ENCODE peak calls at places on chromosomes 13 and 19, in six cellular contexts. J, U, O, N, B and A are unnamed samples.

GRCh38 chr19:29873024-29873800 is 61.4 kb downstream of the CCNE1 start:
- DNase-seq in J (no peak), U (peak), O (peak), N (peak), B (no peak), A (peak)

GRCh38 chr13:106532111-106532929 is 3.1 kb downstream of the EFNB2 start:
- DNase-seq in J (no peak), U (no peak), O (no peak), N (peak), B (peak), A (peak)

GRCh38 chr19:16143399-16144215 is at the start of gene HSH2D:
- DNase-seq in J (peak), U (no peak), O (peak), N (no peak), B (no peak), A (no peak)

GRCh38 chr13:74217816-74218215 is 83.6 kb upstream of the KLF12 start:
- DNase-seq in J (no peak), U (no peak), O (no peak), N (peak), B (peak), A (peak)

GRCh38 chr19:15621801-15622200 is 6.8 kb downstream of the CYP4F8 start:
- DNase-seq in J (no peak), U (no peak), O (no peak), N (no peak), B (no peak), A (no peak)

GRCh38 chr13:113187263-113187669 is 21.2 kb downstream of the PCID2 start:
- DNase-seq in J (no peak), U (no peak), O (peak), N (peak), B (peak), A (peak)

GRCh38 chr19:4229179-4229931 is at the start of gene EBI3:
- DNase-seq in J (peak), U (peak), O (no peak), N (peak), B (peak), A (peak)

GRCh38 chr13:102651892-102652291 is 43.0 kb downstream of the METTL21C start:
- DNase-seq in J (no peak), U (peak), O (no peak), N (peak), B (peak), A (peak)

GRCh38 chr13:70388935-70389334 is 280.7 kb upstream of the KLHL1 start:
- DNase-seq in J (no peak), U (no peak), O (no peak), N (no peak), B (no peak), A (no peak)

GRCh38 chr19:8626823-8627222 is 3.6 kb upstream of the NFILZ start:
- DNase-seq in J (no peak), U (no peak), O (no peak), N (no peak), B (no peak), A (no peak)

GRCh38 chr13:35957174-35957867 is 173.9 kb downstream of the DCLK1 start:
- DNase-seq in J (no peak), U (no peak), O (no peak), N (peak), B (no peak), A (peak)

GRCh38 chr19:16062789-16063188 is 13.5 kb upstream of the TPM4 start:
- DNase-seq in J (no peak), U (peak), O (peak), N (no peak), B (no peak), A (no peak)

GRCh38 chr19:16927883-16928282 is 39.1 kb downstream of the F2RL3 start:
- DNase-seq in J (no peak), U (no peak), O (no peak), N (no peak), B (no peak), A (no peak)

GRCh38 chr13:103473081-103473480 is 406.9 kb upstream of the SLC10A2 start:
- DNase-seq in J (no peak), U (no peak), O (no peak), N (no peak), B (no peak), A (no peak)

GRCh38 chr19:43598445-43599240 is 2.2 kb downstream of the ZNF576 start:
- DNase-seq in J (no peak), U (no peak), O (no peak), N (no peak), B (no peak), A (no peak)

GRCh38 chr13:69389899-69390298 is 717.7 kb upstream of the ATXN8OS start:
- DNase-seq in J (no peak), U (no peak), O (no peak), N (no peak), B (no peak), A (no peak)

GRCh38 chr19:47507924-47508553 is 6.8 kb downstream of the NAPA start:
- DNase-seq in J (no peak), U (peak), O (no peak), N (no peak), B (no peak), A (no peak)

GRCh38 chr19:40262422-40262821 is 22.7 kb downstream of the AKT2 start:
- DNase-seq in J (no peak), U (no peak), O (no peak), N (no peak), B (no peak), A (no peak)

GRCh38 chr13:21675095-21676007 is 4.5 kb downstream of the FGF9 start:
- DNase-seq in J (no peak), U (no peak), O (no peak), N (no peak), B (no peak), A (no peak)

GRCh38 chr19:4060621-4061177 is 6.0 kb downstream of the ZBTB7A start:
- DNase-seq in J (no peak), U (no peak), O (no peak), N (no peak), B (no peak), A (no peak)

GRCh38 chr13:85700909-85701308 is 98.3 kb downstream of the SLITRK6 start:
- DNase-seq in J (no peak), U (no peak), O (no peak), N (no peak), B (no peak), A (no peak)

GRCh38 chr19:42279902-42280760 is 11.1 kb downstream of the CIC start:
- DNase-seq in J (no peak), U (peak), O (peak), N (peak), B (peak), A (peak)

GRCh38 chr13:98839826-98840769 is 87.6 kb upstream of the SLC15A1 start:
- DNase-seq in J (no peak), U (peak), O (no peak), N (peak), B (peak), A (peak)

GRCh38 chr13:45422731-45423130 is 4.6 kb upstream of the SLC25A30 start:
- DNase-seq in J (no peak), U (no peak), O (peak), N (no peak), B (no peak), A (no peak)

GRCh38 chr19:1650627-1651009 is 1.8 kb downstream of the TCF3 start:
- DNase-seq in J (no peak), U (no peak), O (no peak), N (peak), B (no peak), A (peak)
- H3K4me3 ChIP-seq in J (peak), U (peak), O (peak), N (peak), B (peak), A (peak)

DNA sequence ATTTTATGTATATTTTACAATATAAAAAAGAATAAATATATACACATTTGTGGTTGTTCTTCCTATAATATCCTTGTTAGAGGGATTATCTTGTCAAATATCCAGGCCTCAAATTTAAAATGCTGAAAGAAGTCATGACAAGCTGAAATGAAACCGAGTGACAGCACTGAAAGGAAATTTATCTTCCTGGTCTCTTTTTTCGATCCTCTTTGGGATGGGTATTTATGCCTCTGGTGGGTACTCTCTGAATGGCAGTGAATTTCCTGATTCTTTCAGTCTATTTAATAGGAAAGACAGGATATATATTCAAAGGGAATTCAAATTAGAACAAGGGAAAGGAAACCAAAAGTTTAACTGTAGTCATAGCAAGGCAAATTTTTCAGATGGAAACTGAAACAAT is 98.0 kb downstream of the DLEU7 start:
- DNase-seq in J (no peak), U (no peak), O (no peak), N (no peak), B (no peak), A (no peak)
- H3K4me3 ChIP-seq in J (no peak), U (no peak), O (no peak), N (no peak), B (no peak), A (no peak)

DNA sequence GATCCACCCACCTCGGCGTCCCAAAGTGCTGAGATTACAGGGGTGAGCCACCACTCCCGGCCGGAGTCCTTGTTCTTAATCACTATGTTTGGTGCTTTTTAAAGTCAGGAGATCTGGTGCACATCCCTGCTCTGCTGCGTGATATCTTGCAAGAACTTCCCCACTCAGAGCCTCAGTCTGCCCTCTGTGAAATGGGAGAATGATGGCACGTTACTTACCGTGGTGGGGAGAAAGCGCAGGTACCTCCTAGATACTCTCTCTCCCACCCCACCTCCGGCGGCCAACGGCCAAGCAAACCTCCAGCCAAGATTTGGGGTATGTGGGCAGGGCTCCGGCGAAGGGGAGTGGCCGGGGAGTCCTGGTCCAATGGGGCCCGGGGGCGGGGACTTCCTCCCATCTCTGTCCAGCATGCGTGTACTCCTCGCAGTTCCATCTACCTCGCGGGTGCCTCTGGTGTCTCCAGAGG is at the start of gene RYR1:
- DNase-seq in J (no peak), U (no peak), O (peak), N (peak), B (peak), A (peak)
- H3K4me3 ChIP-seq in J (no peak), U (peak), O (no peak), N (no peak), B (no peak), A (no peak)

GRCh38 chr13:91709180-91709579 is 310.8 kb downstream of the GPC5 start:
- DNase-seq in J (no peak), U (no peak), O (no peak), N (no peak), B (no peak), A (no peak)
- H3K4me3 ChIP-seq in J (no peak), U (no peak), O (no peak), N (no peak), B (no peak), A (no peak)

GRCh38 chr19:55087542-55087935 is 11.9 kb downstream of the EPS8L1 start:
- DNase-seq in J (no peak), U (no peak), O (no peak), N (peak), B (no peak), A (no peak)
- H3K4me3 ChIP-seq in J (no peak), U (peak), O (peak), N (peak), B (peak), A (peak)

GRCh38 chr19:45564131-45564780 is 20.3 kb downstream of the OPA3 start:
- DNase-seq in J (no peak), U (peak), O (no peak), N (no peak), B (no peak), A (no peak)
- H3K4me3 ChIP-seq in J (no peak), U (no peak), O (no peak), N (no peak), B (no peak), A (no peak)

GRCh38 chr19:55550321-55550650 is 4.9 kb upstream of the SBK3 start:
- DNase-seq in J (no peak), U (no peak), O (no peak), N (no peak), B (peak), A (no peak)
- H3K4me3 ChIP-seq in J (no peak), U (peak), O (no peak), N (no peak), B (no peak), A (no peak)

DNA sequence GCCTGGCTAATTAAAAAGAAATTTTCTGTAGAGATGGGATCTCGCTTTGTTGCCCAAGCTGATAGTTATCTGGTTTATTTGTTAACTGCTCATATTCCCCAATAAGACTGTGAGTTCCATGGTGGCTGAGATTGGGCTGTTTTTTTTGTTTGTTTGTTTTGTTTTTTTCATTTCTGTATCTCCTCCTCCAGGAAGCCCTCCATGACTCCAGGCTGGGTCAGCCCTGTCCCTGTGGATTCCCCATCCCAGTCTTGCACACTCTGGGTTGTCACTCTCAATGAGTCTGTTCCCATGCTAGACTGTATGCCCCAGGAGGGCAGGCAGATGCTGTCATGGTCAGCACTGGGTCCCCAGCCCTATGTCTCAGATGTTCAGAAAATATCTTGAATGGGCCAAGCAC is 2.9 kb downstream of the EML2 start:
- DNase-seq in J (no peak), U (no peak), O (no peak), N (no peak), B (no peak), A (no peak)
- H3K4me3 ChIP-seq in J (no peak), U (no peak), O (no peak), N (no peak), B (no peak), A (no peak)

GRCh38 chr19:18478545-18479311 is 40.8 kb upstream of the ISYNA1 start:
- DNase-seq in J (peak), U (peak), O (peak), N (peak), B (peak), A (peak)

GRCh38 chr19:18481505-18482222 is 40.2 kb downstream of the ELL start:
- DNase-seq in J (no peak), U (no peak), O (no peak), N (no peak), B (no peak), A (no peak)

GRCh38 chr19:18477042-18477760 is 39.3 kb upstream of the ISYNA1 start:
- DNase-seq in J (no peak), U (no peak), O (no peak), N (no peak), B (no peak), A (no peak)

GRCh38 chr19:18477974-18478373 is 40.0 kb upstream of the ISYNA1 start:
- DNase-seq in J (no peak), U (peak), O (no peak), N (no peak), B (no peak), A (no peak)

GRCh38 chr19:18479964-18480723 is 41.7 kb downstream of the ELL start:
- DNase-seq in J (no peak), U (peak), O (peak), N (peak), B (no peak), A (peak)
- H3K4me3 ChIP-seq in J (no peak), U (no peak), O (no peak), N (peak), B (no peak), A (no peak)

GRCh38 chr19:45144431-45145269 is 16.1 kb downstream of the NKPD1 start:
- DNase-seq in J (no peak), U (no peak), O (no peak), N (no peak), B (no peak), A (no peak)
- H3K4me3 ChIP-seq in J (no peak), U (no peak), O (no peak), N (no peak), B (no peak), A (no peak)